ENCODE peak calls at places on chromosomes 13 and 19, in four cellular contexts. W, Q, G and A are unnamed samples.

GRCh38 chr13:39616087-39616694 is 13.2 kb upstream of the LHFPL6 start:
- DNase-seq in G (no peak), W (peak), Q (peak), A (peak)

GRCh38 chr13:98834254-98834960 is 81.9 kb upstream of the SLC15A1 start:
- DNase-seq in W (no peak), G (no peak), Q (no peak), A (no peak)

GRCh38 chr13:52739468-52740071 is at the start of gene CNMD:
- DNase-seq in W (no peak), G (no peak), Q (no peak), A (no peak)

GRCh38 chr19:41821003-41821735 is 23.3 kb downstream of the LYPD4 start:
- DNase-seq in W (peak), G (peak), Q (peak), A (peak)

GRCh38 chr19:42693760-42694350 is 46.4 kb downstream of the PSG3 start:
- DNase-seq in W (peak), G (no peak), Q (peak), A (peak)

GRCh38 chr19:10113592-10113963 is 2.1 kb downstream of the P2RY11 start:
- DNase-seq in W (no peak), Q (no peak), G (no peak), A (no peak)

GRCh38 chr19:51713319-51714285 is 10.2 kb downstream of the HAS1 start:
- DNase-seq in W (no peak), Q (no peak), G (no peak), A (no peak)

GRCh38 chr19:28847468-28847867 is 365.5 kb downstream of the UQCRFS1 start:
- DNase-seq in W (no peak), G (no peak), Q (no peak), A (no peak)

GRCh38 chr19:5498817-5499535 is 43.8 kb downstream of the ZNRF4 start:
- DNase-seq in Q (no peak), W (no peak), G (no peak), A (no peak)

GRCh38 chr13:22428188-22428828 is 752.5 kb upstream of the SGCG start:
- DNase-seq in Q (no peak), W (no peak), G (no peak), A (no peak)

GRCh38 chr13:76711515-76712182 is 174.6 kb downstream of the KCTD12 start:
- DNase-seq in G (no peak), Q (no peak), W (peak), A (no peak)

GRCh38 chr13:74651121-74651520 is 516.9 kb upstream of the KLF12 start:
- DNase-seq in Q (no peak), W (no peak), G (no peak), A (no peak)

GRCh38 chr13:85864963-85865530 is 65.8 kb upstream of the SLITRK6 start:
- DNase-seq in G (no peak), W (peak), Q (no peak), A (no peak)

GRCh38 chr13:26280822-26281221 is 26.9 kb downstream of the CDK8 start:
- DNase-seq in Q (no peak), W (no peak), G (no peak), A (no peak)

GRCh38 chr13:51974485-51974884 is 36.8 kb downstream of the ATP7B start:
- DNase-seq in G (no peak), W (no peak), Q (no peak), A (no peak)

GRCh38 chr13:48403929-48404328 is 9.0 kb downstream of the LPAR6 start:
- DNase-seq in G (no peak), Q (no peak), W (no peak), A (no peak)

GRCh38 chr13:85995788-85996418 is 196.7 kb upstream of the SLITRK6 start:
- DNase-seq in W (no peak), Q (no peak), G (no peak), A (no peak)

GRCh38 chr19:16206637-16207036 is 8.9 kb downstream of the AP1M1 start:
- DNase-seq in Q (no peak), W (no peak), G (no peak), A (no peak)

GRCh38 chr19:7905859-7906258 is 2.2 kb downstream of the MAP2K7 start:
- DNase-seq in Q (no peak), W (no peak), G (no peak), A (no peak)

DNA sequence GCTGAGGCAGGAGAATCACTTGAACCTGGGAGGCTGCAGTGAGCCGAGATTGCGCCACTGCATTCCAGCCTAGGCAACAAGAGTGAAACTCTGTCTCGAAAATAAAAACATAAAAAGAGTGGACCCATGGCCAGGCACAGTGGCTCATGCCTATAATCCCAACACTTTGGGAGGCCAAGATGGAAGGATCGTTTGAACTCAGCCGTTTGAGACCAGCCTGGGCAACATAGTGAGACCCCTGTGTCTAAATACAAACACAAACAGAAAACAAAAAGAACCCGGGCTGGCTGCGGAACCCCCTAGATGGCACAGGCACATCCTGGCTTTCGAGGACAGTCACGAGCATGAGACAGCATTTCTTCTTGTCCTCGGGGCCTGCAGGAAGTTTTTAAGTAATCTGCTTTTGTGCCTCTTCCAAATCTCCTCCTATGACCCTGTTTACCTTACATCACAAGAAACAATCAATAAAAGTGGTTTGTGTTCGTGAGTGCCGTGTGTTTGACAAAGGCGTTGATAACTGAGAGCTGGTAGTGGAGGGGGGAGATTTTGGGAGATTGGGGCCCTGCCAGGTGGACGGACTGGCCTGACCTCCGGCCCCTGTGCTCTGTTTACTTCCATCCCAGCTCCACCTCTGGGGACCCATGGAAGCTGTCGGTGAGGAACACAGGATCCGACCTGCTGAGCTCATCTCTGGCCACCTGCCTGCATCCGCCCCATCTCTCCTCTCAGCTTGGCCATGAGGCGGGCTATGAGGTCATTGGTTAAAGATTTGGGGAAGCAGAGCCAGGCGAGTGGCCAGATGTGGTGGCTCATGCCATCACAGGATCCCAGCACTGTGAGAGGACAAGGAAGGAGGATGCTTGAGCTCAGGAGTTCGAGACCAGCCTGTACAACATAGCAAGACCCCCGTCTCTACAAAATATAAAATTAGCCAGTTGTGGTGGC is 5.9 kb upstream of the GDF15 start:
- DNase-seq in G (no peak), Q (peak), W (peak), A (no peak)
- TF ChIP-seq POLR2AphosphoS5 in G (no peak), Q (no peak), W (no peak), A (no peak)

GRCh38 chr19:1904385-1905070 is 671 bp upstream of the ADAT3 start:
- DNase-seq in Q (no peak), W (peak), G (peak), A (no peak)
- TF ChIP-seq SPI1 in Q (peak), W (peak), G (peak), A (peak)

DNA sequence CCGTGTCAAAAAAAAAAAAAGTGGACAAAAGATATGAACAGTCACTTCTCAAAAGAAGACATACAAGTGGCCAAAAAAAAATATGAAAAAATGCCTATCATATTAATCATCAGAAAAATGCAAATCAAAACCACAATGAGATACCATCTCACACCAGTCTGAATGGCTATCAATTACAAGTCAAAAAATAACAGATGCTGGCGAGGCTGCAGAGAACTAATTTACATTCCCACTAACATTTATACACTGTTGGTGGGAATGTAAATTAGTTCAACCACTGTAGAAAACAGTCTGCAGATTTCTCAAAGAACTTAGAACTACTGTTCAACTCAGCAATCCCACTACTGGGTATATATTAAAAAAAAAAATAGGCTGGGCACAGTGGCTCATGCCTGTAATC is 26.5 kb upstream of the FOXO1 start:
- DNase-seq in Q (no peak), G (peak), W (no peak), A (no peak)
- TF ChIP-seq POLR2AphosphoS5 in Q (no peak), G (no peak), W (no peak), A (no peak)

DNA sequence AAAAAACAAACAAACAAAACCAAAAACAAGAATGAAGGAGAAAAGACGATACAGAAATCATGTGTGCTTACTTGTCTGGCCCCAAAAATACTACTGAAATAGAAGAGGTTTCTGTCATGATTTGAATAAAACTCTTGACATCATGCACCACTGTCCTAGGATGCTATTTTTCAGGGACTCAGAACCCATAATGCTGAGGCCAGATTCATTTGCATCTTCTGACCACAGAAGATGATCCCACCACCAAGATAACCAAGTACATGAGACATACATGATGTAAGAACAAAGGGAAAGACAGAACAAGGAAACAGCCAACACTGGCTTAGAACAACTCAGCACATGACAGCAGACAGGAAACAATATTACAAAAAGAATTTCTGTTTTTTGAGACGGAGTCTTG is 2.5 kb downstream of the ZNF552 start:
- DNase-seq in G (peak), Q (no peak), W (no peak), A (no peak)
- TF ChIP-seq SPI1 in G (no peak), Q (no peak), W (no peak), A (no peak)

DNA sequence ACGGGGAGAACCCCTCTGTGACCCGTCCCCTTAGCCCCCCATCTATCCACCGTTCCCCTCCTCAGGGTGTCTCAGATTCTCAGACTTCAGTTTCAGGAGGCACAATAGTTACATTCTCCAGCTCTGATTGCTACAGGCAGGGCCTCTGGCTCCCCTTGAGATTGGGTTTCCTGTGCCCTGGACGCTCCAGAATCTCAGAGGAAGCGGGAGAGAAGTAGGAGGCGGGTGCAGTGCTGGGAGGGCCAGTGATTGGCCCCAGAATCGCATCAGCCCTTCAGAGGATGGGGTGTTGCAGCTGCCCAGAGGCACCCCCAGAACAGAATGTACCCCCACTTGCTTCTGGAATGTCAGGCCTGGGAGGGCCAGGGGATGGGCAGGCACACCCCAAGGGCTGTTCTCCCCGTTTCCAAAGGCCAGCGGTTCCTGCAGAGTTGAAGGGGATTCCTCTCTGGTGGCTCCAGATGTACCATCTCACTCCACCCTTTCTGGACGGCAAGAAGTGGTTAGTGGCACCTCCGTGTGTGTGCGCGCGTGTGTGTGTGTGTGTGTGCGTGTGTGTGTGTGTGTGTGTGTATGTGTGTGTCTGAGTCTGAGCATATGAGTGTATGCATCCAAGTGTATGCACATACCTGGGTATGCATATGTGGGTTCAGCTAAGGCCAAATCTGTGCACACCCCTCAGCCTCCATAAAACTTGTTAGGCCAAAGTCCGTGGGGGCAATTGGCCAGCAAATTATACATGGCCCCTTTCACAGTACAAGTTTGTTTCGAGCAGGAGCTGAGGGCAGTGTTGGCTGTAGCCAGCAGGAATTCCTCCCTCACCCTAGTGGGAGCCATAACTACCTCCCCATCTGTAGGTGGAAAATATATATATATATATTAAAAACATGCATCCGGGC is 35.5 kb downstream of the LYL1 start:
- DNase-seq in Q (no peak), W (no peak), G (no peak), A (no peak)
- TF ChIP-seq POLR2AphosphoS5 in Q (no peak), W (no peak), G (no peak), A (no peak)

DNA sequence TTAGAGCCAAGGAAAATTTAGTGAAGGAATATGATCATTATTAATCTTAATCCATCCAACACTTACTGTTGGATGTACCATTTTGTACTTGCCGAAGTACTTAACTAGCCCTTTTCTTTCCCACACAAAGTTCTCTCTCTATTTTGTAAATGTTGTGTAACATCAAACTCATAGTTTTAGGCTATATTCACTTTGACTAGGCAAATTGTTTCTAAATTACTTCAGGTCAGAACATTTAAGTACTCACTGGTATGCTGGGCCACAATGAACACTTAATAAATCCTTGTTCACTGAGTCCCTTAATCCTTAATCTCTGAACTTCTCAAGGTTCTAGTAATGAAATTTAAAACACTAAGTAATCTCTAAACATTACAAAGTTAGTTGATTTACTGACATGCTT is 49.3 kb upstream of the EEF1AKMT1 start:
- DNase-seq in G (no peak), W (no peak), Q (no peak), A (no peak)
- TF ChIP-seq SPI1 in G (no peak), W (no peak), Q (no peak), A (no peak)

GRCh38 chr13:40974460-40975407 is 44.4 kb downstream of the ELF1 start:
- DNase-seq in Q (peak), W (peak), G (no peak), A (no peak)
- TF ChIP-seq POLR2AphosphoS5 in Q (peak), W (peak), G (no peak), A (peak)

GRCh38 chr19:2048959-2049740 is 1.9 kb downstream of the MKNK2 start:
- DNase-seq in W (no peak), G (no peak), Q (no peak), A (no peak)
- TF ChIP-seq SPI1 in W (no peak), G (no peak), Q (no peak), A (no peak)